ENCODE peak calls at places on chromosomes 12 and 14, in five cellular contexts. V, X, Q, A and I are unnamed samples.

GRCh38 chr12:108948369-108948768 is 68.5 kb downstream of the DAO start:
- DNase-seq in V (no peak), X (no peak), Q (no peak), A (no peak), I (no peak)

GRCh38 chr14:22551597-22551982 is 37.4 kb downstream of the DAD1 start:
- DNase-seq in V (no peak), X (no peak), Q (no peak), A (no peak), I (no peak)

GRCh38 chr12:123118397-123118945 is 32.4 kb downstream of the PITPNM2 start:
- DNase-seq in V (no peak), X (no peak), Q (no peak), A (peak; percentile 20), I (no peak)

GRCh38 chr14:54976316-54976715 is 50.6 kb downstream of the WDHD1 start:
- DNase-seq in V (no peak), X (no peak), Q (no peak), A (no peak), I (no peak)

GRCh38 chr12:22974865-22975264 is 349.9 kb downstream of the ETNK1 start:
- DNase-seq in V (no peak), X (no peak), Q (peak; percentile 23), A (no peak), I (no peak)

GRCh38 chr12:12870454-12870853 is 20.9 kb upstream of the GPRC5A start:
- DNase-seq in V (no peak), X (no peak), Q (peak; percentile 62), A (no peak), I (no peak)

GRCh38 chr12:46364777-46365580 is 7.6 kb downstream of the SLC38A2 start:
- DNase-seq in V (peak; percentile 68), X (no peak), Q (peak; percentile 42), A (peak; percentile 80), I (peak; percentile 46)

GRCh38 chr14:23401331-23401730 is 6.7 kb downstream of the MYH6 start:
- DNase-seq in V (no peak), X (no peak), Q (no peak), A (no peak), I (no peak)

GRCh38 chr14:95698287-95698686 is 12.1 kb downstream of the TCL1B start:
- DNase-seq in V (no peak), X (no peak), Q (no peak), A (no peak), I (no peak)

GRCh38 chr12:118334241-118334640 is 38.5 kb downstream of the TAOK3 start:
- DNase-seq in V (no peak), X (no peak), Q (no peak), A (peak; percentile 75), I (no peak)

GRCh38 chr12:116406529-116406928 is 129.0 kb upstream of the MED13L start:
- DNase-seq in V (peak; percentile 79), X (no peak), Q (peak; percentile 84), A (peak; percentile 13), I (no peak)

GRCh38 chr14:33528655-33529054 is 422.2 kb downstream of the EGLN3 start:
- DNase-seq in V (no peak), X (no peak), Q (no peak), A (no peak), I (no peak)

GRCh38 chr12:2804390-2805145 is 7.9 kb upstream of the ITFG2 start:
- DNase-seq in V (peak; percentile 77), X (no peak), Q (peak; percentile 77), A (no peak), I (peak; percentile 40)
- H3K27ac ChIP-seq in V (peak overlapping the region; percentile 30), X (no peak overlapping the region), Q (peak overlapping the region; percentile 44), A (no peak overlapping the region), I (no peak overlapping the region)

DNA sequence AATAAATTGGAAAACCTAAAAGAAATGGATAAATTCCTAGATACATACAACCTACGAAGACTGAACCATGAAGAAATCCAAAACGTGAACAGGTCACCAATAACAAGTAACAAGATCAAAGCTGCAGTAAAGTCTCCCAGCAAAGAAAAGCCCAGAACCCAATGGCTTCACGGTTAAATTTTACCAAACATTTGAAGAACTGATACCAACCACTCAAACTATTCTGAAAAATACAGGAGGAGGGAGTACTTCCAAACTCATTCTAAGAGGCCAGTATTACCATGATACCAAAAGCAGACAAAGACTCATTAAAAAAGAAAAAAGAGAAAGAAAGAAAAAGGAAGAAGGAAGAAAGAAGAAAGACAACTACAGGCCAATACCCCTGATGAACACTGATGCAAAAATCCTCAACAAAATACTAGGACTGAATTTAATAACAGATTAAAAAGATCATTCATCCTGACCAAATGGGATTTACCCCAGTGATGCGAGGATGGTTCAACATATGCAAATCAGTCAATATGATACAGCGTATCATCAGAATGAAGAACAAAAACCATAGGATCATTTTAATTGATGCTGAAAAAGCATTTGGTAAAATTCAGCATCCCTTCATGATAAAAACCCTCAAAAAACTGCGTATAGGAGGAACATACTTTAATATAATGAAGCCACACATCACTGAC is 26.9 kb upstream of the CCDC88C start:
- DNase-seq in V (no peak), X (no peak), Q (no peak), A (no peak), I (no peak)
- H3K27ac ChIP-seq in V (no peak overlapping the region), X (no peak overlapping the region), Q (no peak overlapping the region), A (no peak overlapping the region), I (no peak overlapping the region)

GRCh38 chr12:63977441-63977840 is 132.9 kb downstream of the SRGAP1 start:
- DNase-seq in V (no peak), X (no peak), Q (no peak), A (no peak), I (no peak)

GRCh38 chr12:63976902-63977395 is 132.4 kb downstream of the SRGAP1 start:
- DNase-seq in V (no peak), X (no peak), Q (no peak), A (no peak), I (no peak)

GRCh38 chr12:63978519-63978918 is 134.0 kb downstream of the SRGAP1 start:
- DNase-seq in V (no peak), X (no peak), Q (no peak), A (no peak), I (no peak)

GRCh38 chr12:63982787-63983186 is 138.3 kb downstream of the SRGAP1 start:
- DNase-seq in V (no peak), X (no peak), Q (no peak), A (no peak), I (no peak)

DNA sequence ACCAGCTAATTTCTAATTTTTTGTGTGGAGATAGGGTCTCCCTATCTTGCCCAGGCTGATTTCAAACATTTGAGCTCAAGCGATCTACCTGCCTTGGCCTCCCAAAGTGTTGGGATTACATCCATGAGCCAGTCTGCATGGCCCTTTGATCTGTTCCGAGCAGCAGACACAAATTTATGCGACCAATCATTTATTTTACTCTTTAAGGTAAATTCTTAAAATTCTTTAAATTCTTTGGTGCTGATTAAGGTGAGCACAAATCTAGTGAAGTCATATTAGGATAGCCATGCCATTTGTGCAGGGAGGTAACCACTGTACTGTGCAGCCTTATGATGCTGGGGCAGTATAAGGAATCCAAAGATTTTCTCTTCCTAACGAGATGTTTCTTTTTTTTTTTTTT is 135.7 kb downstream of the SRGAP1 start:
- DNase-seq in V (no peak), X (no peak), Q (no peak), A (no peak), I (no peak)
- H3K27ac ChIP-seq in V (no peak overlapping the region), X (no peak overlapping the region), Q (no peak overlapping the region), A (no peak overlapping the region), I (no peak overlapping the region)

GRCh38 chr12:79407671-79408622 is 282.8 kb downstream of the PAWR start:
- DNase-seq in V (peak; percentile 26), X (peak; percentile 60), Q (peak; percentile 77), A (peak; percentile 72), I (peak; percentile 1)

GRCh38 chr12:79406993-79407392 is 283.8 kb downstream of the PAWR start:
- DNase-seq in V (no peak), X (no peak), Q (no peak), A (no peak), I (no peak)

GRCh38 chr12:79411791-79412190 is 279.0 kb downstream of the PAWR start:
- DNase-seq in V (no peak), X (no peak), Q (no peak), A (peak; percentile 32), I (no peak)

GRCh38 chr12:79408665-79409064 is 282.1 kb downstream of the PAWR start:
- DNase-seq in V (no peak), X (no peak), Q (no peak), A (no peak), I (no peak)

GRCh38 chr12:79409562-79409961 is 281.2 kb downstream of the PAWR start:
- DNase-seq in V (no peak), X (no peak), Q (peak; percentile 6), A (no peak), I (no peak)
- H3K27ac ChIP-seq in V (no peak overlapping the region), X (no peak overlapping the region), Q (peak overlapping the region; percentile 85), A (no peak overlapping the region), I (no peak overlapping the region)

GRCh38 chr12:124470806-124471205 is 96.6 kb downstream of the NCOR2 start:
- DNase-seq in V (no peak), X (no peak), Q (no peak), A (no peak), I (no peak)
- H3K27ac ChIP-seq in V (no peak overlapping the region), X (no peak overlapping the region), Q (no peak overlapping the region), A (no peak overlapping the region), I (peak overlapping the region; percentile 65)

GRCh38 chr12:26271889-26272492 is 76.6 kb downstream of the SSPN start:
- DNase-seq in V (peak; percentile 83), X (no peak), Q (peak; percentile 82), A (peak; percentile 58), I (no peak)

GRCh38 chr12:26275313-26276257 is 80.2 kb downstream of the SSPN start:
- DNase-seq in V (no peak), X (no peak), Q (no peak), A (no peak), I (no peak)

GRCh38 chr12:26274441-26275312 is 79.3 kb downstream of the SSPN start:
- DNase-seq in V (peak; percentile 85), X (peak; percentile 78), Q (peak; percentile 92), A (peak; percentile 96), I (no peak)

GRCh38 chr12:26271024-26271423 is 75.7 kb downstream of the SSPN start:
- DNase-seq in V (no peak), X (no peak), Q (no peak), A (no peak), I (no peak)

DNA sequence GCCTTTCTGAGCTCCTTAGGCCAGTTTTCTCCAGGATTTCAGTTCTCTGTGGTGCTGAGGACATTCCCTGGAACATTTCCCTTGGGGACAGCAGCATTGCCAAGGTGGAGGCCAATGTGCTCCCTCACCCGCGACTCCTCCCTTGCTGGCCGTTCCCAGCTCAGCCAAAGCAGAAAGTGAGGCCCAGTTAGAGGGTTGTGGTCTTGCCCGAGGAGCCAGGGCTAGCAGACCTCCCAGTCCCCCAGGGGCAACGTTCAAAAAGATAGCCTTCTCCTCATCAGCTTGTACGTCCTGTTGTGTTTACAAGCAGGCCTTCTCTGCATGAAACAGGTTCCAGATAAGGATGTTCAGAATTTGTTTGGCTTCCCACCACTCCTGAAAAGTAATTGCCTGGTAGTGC is 78.4 kb downstream of the SSPN start:
- DNase-seq in V (no peak), X (no peak), Q (no peak), A (no peak), I (no peak)
- H3K27ac ChIP-seq in V (peak overlapping the region; percentile 86), X (no peak overlapping the region), Q (peak overlapping the region; percentile 81), A (peak overlapping the region; percentile 11), I (peak overlapping the region; percentile 65)

DNA sequence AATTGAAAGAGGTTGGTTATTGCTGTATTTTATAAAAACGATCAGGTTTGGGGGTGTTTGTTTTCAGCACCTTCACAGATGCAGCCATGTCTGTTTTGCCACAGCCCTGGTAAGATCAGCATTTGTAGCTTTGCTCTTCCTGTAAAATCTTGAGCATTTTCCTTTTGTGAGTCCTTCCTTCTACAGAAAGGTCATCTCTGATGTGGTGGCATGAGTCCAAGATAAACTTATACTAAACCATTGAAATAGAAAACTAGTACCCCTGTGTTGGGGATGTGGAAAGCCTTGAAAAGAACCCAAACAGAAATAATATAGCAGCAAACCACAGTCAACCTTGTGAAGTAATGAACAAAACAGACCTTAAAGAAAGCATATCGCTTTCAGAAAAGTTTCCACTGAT is 85.5 kb downstream of the TGFB3 start:
- DNase-seq in V (no peak), X (no peak), Q (no peak), A (no peak), I (no peak)
- H3K27ac ChIP-seq in V (no peak overlapping the region), X (no peak overlapping the region), Q (no peak overlapping the region), A (no peak overlapping the region), I (no peak overlapping the region)